ENCODE peak calls at places on chromosome 20, in four cellular contexts. K is tibial artery; L is ELR; R is stimulated activated CD8-positive, alpha-beta memory T cell treated with anti-CD3 and anti-CD28 coated beads, Interleukin-4, amount 100 ng/mL, for 1 hour. W is an unnamed sample.

GRCh38 chr20:22346716-22347115 is 237.7 kb downstream of the FOXA2 start:
- DNase-seq in K (no peak), L (no peak), R (no peak), W (no peak)

GRCh38 chr20:46132705-46133120 is 14.6 kb downstream of the CD40 start:
- DNase-seq in K (peak; percentile 48), L (peak; percentile 78), R (peak; percentile 14), W (peak; percentile 45)

GRCh38 chr20:23419995-23420901 is 1.0 kb downstream of the NAPB start:
- DNase-seq in K (no peak), L (peak; percentile 57), R (no peak), W (no peak)

GRCh38 chr20:32792316-32792715 is 27.4 kb upstream of the MAPRE1 start:
- DNase-seq in K (no peak), L (no peak), R (no peak), W (peak; percentile 19)

GRCh38 chr20:61976650-61977332 is 88.9 kb downstream of the TAF4 start:
- DNase-seq in K (no peak), L (no peak), R (no peak), W (peak; percentile 37)

GRCh38 chr20:43977252-43977651 is 62.6 kb downstream of the TOX2 start:
- DNase-seq in K (no peak), L (no peak), R (no peak), W (no peak)

GRCh38 chr20:34311118-34312023 is 8.2 kb upstream of the AHCY start:
- DNase-seq in K (no peak), L (peak; percentile 33), R (no peak), W (peak; percentile 40)

GRCh38 chr20:41734506-41734945 is 116.3 kb upstream of the CHD6 start:
- DNase-seq in K (peak; percentile 29), L (peak; percentile 58), R (no peak), W (no peak)

GRCh38 chr20:62844182-62844581 is 17.4 kb downstream of the TCFL5 start:
- DNase-seq in K (no peak), L (no peak), R (no peak), W (no peak)

GRCh38 chr20:50359607-50360217 is 150.5 kb upstream of the PTPN1 start:
- DNase-seq in K (no peak), L (no peak), R (no peak), W (no peak)

GRCh38 chr20:34525709-34526416 is 9.6 kb downstream of the DYNLRB1 start:
- DNase-seq in K (peak; percentile 85), L (peak; percentile 100), R (no peak), W (peak; percentile 70)

GRCh38 chr20:10741060-10741459 is 67.3 kb upstream of the JAG1 start:
- DNase-seq in K (no peak), L (no peak), R (no peak), W (no peak)

GRCh38 chr20:621115-621756 is 11.1 kb upstream of the TCF15 start:
- DNase-seq in K (no peak), L (peak; percentile 39), R (no peak), W (no peak)

GRCh38 chr20:16059841-16060240 is 513.4 kb downstream of the KIF16B start:
- DNase-seq in K (no peak), L (no peak), R (no peak), W (no peak)

GRCh38 chr20:56160956-56161355 is 87.6 kb upstream of the MC3R start:
- DNase-seq in K (no peak), L (no peak), R (no peak), W (no peak)

GRCh38 chr20:9739991-9740390 is 98.9 kb downstream of the PAK5 start:
- DNase-seq in K (no peak), L (no peak), R (no peak), W (no peak)

GRCh38 chr20:49595811-49596545 is 28.0 kb upstream of the PTGIS start:
- DNase-seq in K (peak; percentile 65), L (peak; percentile 86), R (no peak), W (no peak)

GRCh38 chr20:51899674-51900073 is 97.4 kb upstream of the SALL4 start:
- DNase-seq in K (no peak), L (no peak), R (no peak), W (no peak)

GRCh38 chr20:49987015-49987867 is 4.5 kb downstream of the SNAI1 start:
- DNase-seq in K (no peak), L (peak; percentile 57), R (no peak), W (no peak)

GRCh38 chr20:24673678-24674570 is 204.5 kb downstream of the SYNDIG1 start:
- DNase-seq in K (peak; percentile 7), L (peak; percentile 67), R (no peak), W (no peak)

GRCh38 chr20:6583134-6583738 is 184.2 kb upstream of the BMP2 start:
- DNase-seq in K (no peak), L (peak; percentile 16), R (no peak), W (peak; percentile 65)

GRCh38 chr20:18138639-18139583 is 1.2 kb downstream of the KAT14 start:
- DNase-seq in K (no peak), L (peak; percentile 15), R (no peak), W (no peak)

GRCh38 chr20:22689246-22689645 is 104.9 kb upstream of the FOXA2 start:
- DNase-seq in K (no peak), L (no peak), R (no peak), W (no peak)

GRCh38 chr20:51129201-51129671 is 106.3 kb upstream of the KCNG1 start:
- DNase-seq in K (no peak), L (no peak), R (no peak), W (no peak)

GRCh38 chr20:43843965-43844660 is 70.5 kb upstream of the TOX2 start:
- DNase-seq in K (no peak), L (no peak), R (no peak), W (no peak)

GRCh38 chr20:50991076-50991475 is 31.8 kb downstream of the KCNG1 start:
- DNase-seq in K (no peak), L (peak; percentile 68), R (no peak), W (no peak)

W was measured in globus pallidus.